ENCODE peak calls at places on chromosome X, in four cellular contexts. Y is A549; O is OCI-LY7; N is CD8-positive, alpha-beta T cell. S is an unnamed sample.

GRCh38 chrX:119573840-119574393 is 446 bp upstream of the UBE2A start:
- DNase-seq in Y (peak), O (peak), N (no peak), S (no peak)

GRCh38 chrX:10971759-10972158 is 139.4 kb upstream of the HCCS start:
- DNase-seq in Y (no peak), O (no peak), N (no peak), S (no peak)

GRCh38 chrX:21658746-21659145 is 616 bp upstream of the KLHL34 start:
- DNase-seq in Y (no peak), O (no peak), N (no peak), S (no peak)

GRCh38 chrX:23554304-23554703 is 113.0 kb upstream of the PRDX4 start:
- DNase-seq in Y (peak), O (peak), N (no peak), S (no peak)

GRCh38 chrX:120499301-120500097 is 30.4 kb upstream of the LAMP2 start:
- DNase-seq in Y (no peak), O (no peak), N (no peak), S (no peak)

GRCh38 chrX:29726811-29727210 is 488.6 kb upstream of the MAGEB2 start:
- DNase-seq in Y (no peak), O (no peak), N (no peak), S (no peak)

GRCh38 chrX:41482153-41482850 is 35.2 kb downstream of the NYX start:
- DNase-seq in Y (no peak), O (no peak), N (no peak), S (no peak)

GRCh38 chrX:50905334-50905733 is 5.2 kb upstream of the BMP15 start:
- DNase-seq in Y (no peak), O (peak), N (no peak), S (no peak)

GRCh38 chrX:45584717-45585116 is 384.0 kb upstream of the DIPK2B start:
- DNase-seq in Y (no peak), O (no peak), N (no peak), S (no peak)

GRCh38 chrX:138710866-138711331 is 618 bp downstream of the FGF13 start:
- DNase-seq in Y (no peak), O (no peak), N (no peak), S (no peak)

GRCh38 chrX:81261576-81261975 is 59.7 kb downstream of the SH3BGRL start:
- DNase-seq in Y (no peak), O (no peak), N (no peak), S (no peak)

GRCh38 chrX:107825698-107826285 is at the start of gene MID2:
- DNase-seq in Y (peak), O (no peak), N (peak), S (no peak)

GRCh38 chrX:107823456-107823855 is 2.2 kb upstream of the MID2 start:
- DNase-seq in Y (no peak), O (no peak), N (no peak), S (no peak)

GRCh38 chrX:107827852-107828251 is 2.2 kb downstream of the MID2 start:
- DNase-seq in Y (no peak), O (no peak), N (no peak), S (no peak)

GRCh38 chrX:107827137-107827831 is 1.6 kb downstream of the MID2 start:
- DNase-seq in Y (no peak), O (no peak), N (no peak), S (no peak)

DNA sequence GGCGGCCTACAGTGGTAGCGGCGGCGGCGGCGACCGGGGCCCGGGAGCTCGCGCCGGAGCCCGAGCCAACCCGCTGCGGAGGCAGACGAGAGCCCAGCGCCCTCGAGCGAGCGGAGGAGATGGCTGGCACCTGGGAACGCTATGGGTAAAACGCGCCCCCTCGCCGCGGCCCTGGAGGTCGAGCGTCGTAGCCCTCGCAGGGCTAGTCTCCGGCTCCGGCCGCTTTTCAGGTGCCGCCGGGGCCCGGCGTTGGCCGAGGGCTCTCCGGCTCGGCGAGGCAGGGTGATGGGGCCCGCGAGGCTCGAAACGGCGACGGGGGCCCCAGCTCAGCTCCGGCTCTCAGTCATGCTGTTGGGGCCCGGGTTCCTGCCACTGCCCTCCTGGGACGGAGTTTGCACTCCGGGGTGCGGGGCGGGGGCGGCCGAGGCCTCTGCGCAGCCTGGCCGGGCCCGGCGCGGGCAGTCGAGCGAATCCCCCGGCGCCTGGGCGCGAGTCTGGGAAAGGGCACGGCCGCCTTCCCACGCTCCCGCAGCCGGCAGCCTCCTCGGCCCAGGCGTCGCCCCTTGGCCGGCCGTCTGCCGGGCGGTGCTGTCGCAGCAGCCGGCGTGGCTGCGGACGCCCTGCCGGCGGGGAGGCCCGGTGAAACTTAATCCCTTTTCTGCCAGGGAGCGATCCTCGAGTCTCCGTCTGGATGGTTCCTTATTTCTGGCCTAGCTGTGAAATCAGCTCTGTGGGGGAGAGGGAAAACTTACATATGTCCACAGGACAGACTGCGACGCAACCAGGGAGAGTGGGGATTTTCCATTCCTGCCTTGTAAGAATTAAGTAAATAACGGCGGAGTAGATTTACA is 845 bp downstream of the MID2 start:
- DNase-seq in Y (peak), O (no peak), N (peak), S (no peak)
- H3K27ac ChIP-seq in Y (peak), O (no peak), N (peak), S (peak)

GRCh38 chrX:97504435-97504834 is 620.7 kb downstream of the RPA4 start:
- DNase-seq in Y (no peak), O (no peak), N (no peak), S (no peak)
- H3K27ac ChIP-seq in Y (no peak), O (no peak), N (no peak), S (no peak)

DNA sequence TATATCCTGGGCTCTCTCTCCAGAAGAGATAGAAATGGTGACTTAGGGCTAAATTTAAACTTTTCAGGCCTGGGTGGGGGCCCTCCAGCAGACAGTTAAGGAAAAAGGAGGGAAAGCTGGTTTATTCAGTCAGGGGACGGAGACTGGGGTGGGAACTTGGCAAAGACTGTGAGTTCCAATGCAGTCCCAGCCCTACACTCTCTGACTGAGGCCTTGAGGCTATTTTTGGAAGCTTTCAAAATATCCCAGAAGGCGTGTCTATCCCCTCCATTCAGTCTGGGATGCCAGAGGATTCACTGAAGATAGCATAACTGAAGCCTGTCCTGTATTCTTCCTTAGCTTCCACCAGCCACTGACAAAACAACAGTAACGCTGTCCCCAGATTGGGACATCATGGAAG is 32.1 kb upstream of the MSN start:
- DNase-seq in Y (no peak), O (no peak), N (no peak), S (no peak)
- H3K27ac ChIP-seq in Y (peak), O (no peak), N (no peak), S (no peak)

DNA sequence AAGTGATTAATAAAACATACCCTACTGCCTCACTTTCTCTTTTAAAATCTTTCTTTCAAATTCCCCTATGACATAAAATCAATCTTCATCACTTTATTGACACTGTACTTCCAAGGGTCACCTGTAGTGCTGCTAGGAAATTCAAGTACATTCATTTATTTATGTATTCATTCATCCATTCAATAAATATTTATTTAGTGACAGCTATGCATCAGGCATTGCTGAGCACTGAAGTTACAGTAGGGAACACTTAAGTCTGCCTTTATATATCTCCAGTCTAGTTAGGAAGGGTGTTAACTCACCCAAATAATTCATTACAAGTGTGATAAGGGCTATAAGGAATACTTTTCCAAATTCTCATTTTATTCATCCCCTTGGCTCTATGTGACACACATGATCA is 2.3 kb downstream of the SYTL5 start:
- DNase-seq in Y (no peak), O (no peak), N (no peak), S (no peak)
- H3K27ac ChIP-seq in Y (no peak), O (no peak), N (no peak), S (no peak)

GRCh38 chrX:7334253-7334935 is 186.4 kb upstream of the PUDP start:
- DNase-seq in Y (no peak), O (no peak), N (no peak), S (no peak)

GRCh38 chrX:7330971-7331746 is 183.2 kb upstream of the PUDP start:
- DNase-seq in Y (no peak), O (no peak), N (no peak), S (no peak)

DNA sequence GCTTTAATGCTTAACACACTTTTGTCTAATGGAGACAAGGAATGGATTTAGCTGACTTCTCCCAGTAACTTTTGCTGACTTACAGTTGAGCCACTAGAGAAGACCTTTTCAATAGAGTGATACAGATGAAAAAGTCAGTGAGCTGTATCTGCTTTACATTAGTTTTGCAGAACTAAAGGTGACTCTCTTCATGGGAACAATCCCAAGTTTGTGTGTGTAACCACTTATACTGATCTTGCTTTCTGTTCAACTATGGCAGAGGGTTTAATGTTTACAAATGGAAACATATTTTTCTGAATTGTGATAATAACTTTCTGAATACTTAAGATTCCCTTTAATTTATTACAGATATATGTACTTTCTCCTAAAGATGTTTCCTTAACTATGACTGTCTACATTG is 182.6 kb upstream of the PUDP start:
- DNase-seq in Y (no peak), O (no peak), N (no peak), S (no peak)
- H3K27ac ChIP-seq in Y (no peak), O (no peak), N (no peak), S (no peak)

GRCh38 chrX:1486749-1487361 is 34.1 kb upstream of the ASMTL start:
- DNase-seq in Y (no peak), O (no peak), N (no peak), S (no peak)

GRCh38 chrX:1487401-1487800 is 34.7 kb upstream of the ASMTL start:
- DNase-seq in Y (no peak), O (peak), N (no peak), S (no peak)

GRCh38 chrX:1485033-1485432 is 32.3 kb upstream of the ASMTL start:
- DNase-seq in Y (no peak), O (no peak), N (peak), S (no peak)

GRCh38 chrX:1484638-1485019 is 31.9 kb upstream of the ASMTL start:
- DNase-seq in Y (no peak), O (peak), N (no peak), S (no peak)

GRCh38 chrX:1486177-1486576 is 33.5 kb upstream of the ASMTL start:
- DNase-seq in Y (no peak), O (no peak), N (no peak), S (no peak)
- H3K27ac ChIP-seq in Y (no peak), O (peak), N (no peak), S (no peak)

DNA sequence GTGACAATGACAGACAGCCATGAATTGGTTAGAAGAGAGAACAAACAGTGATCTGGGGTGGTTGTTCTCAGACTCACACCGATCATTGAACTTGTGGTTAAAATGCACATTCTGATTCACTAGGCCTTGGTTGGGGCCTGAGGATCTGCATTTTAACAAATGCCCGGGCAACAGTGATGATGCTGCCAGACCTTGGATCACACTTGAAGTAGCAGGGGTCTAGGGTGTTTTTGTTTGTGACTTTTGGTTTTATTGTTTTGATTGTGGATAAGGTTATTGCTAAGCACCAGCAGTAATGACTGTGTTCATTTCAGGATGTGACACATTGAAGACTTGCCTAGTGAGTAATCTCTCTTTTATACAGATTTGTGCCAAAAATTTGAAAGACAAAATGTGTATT is 36.5 kb downstream of the TXLNG start:
- DNase-seq in Y (no peak), O (no peak), N (no peak), S (no peak)
- H3K27ac ChIP-seq in Y (no peak), O (no peak), N (no peak), S (no peak)

DNA sequence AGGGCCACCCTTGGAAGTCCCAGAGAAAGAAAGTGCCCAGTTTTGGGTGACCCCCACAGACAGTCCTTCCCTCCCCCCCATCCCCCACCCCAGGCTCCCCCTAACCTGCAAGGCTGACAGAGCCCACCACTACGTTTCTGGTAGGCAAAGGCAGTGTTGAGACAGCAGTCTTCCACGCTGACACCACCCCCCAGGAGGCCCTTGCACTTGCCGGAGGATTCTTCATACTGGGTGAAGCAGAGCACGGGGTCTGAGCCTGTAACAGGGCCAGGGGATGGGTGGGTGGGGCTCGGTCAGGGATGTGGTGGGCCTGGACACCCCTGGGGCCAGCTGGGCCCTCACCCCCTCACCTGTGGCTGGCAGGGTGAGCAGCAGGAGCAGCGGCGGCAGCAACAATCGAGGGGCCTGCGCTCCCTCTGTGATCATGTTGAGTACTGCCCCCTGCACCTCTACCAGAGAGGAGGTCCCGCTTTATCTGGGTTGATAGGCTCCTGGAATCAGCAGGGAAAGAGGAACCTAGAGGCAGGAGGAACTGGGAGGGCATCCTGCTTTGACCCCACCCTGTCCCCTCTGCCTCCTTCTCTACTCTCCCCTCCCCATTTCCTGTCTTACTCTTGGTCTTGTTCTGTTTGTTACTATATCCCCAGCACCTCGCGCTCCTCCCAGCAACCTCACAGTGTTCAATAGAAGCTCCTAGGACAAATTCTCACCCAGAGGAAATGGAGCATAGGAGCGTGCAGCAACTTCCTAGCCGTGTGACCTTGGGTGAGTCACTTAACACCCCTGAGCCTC is at the start of gene CFP:
- DNase-seq in Y (no peak), O (peak), N (no peak), S (no peak)
- H3K27ac ChIP-seq in Y (no peak), O (no peak), N (peak), S (no peak)

DNA sequence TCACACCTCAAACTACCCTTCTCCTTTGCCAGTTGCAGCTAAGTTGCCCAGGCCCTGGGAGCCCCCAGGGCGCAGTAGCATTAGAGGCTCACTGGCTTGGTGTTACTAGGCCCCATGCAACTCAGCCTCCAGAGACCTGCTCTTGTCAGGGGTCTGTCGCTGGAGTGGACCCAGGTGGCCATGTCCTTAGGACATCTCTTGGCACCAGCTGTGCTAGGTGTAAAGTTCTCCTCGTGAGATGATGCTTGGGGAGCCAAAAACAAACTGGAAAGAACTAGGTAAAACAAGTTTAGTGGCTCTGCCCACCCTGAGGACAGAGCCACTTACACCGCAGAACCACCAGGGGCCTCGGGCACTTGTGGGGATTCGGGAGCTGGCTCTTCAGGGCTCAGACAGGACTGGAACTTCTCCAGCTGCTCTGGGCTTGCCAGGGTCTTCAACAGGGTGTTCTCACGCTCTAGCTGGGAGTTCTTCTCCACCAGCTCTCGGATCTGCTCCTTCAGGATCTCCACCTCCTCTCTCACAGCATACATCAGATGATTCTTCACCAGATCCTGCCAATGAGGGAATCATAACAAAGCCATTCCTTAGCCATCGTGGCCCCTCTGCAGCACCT is 61.3 kb downstream of the TSC22D3 start:
- DNase-seq in Y (no peak), O (no peak), N (peak), S (no peak)
- H3K27ac ChIP-seq in Y (no peak), O (no peak), N (peak), S (no peak)

S was measured in dorsolateral prefrontal cortex.